ENCODE peak calls at places on chromosomes 16 and 17, in six cellular contexts. One of them, this sample, is unnamed.

GRCh38 chr16:75621170-75621477 is 2.0 kb downstream of the ADAT1 start:
- DNase-seq in endothelial cell of umbilical vein: peak; percentile 58
- DNase-seq in sigmoid colon: no peak
- DNase-seq in K562: peak; percentile 78
- DNase-seq in prostate gland: no peak
- DNase-seq in breast epithelium: no peak
- DNase-seq in this sample: no peak

GRCh38 chr16:55263271-55264250 is 60.4 kb upstream of the IRX6 start:
- DNase-seq in endothelial cell of umbilical vein: no peak
- DNase-seq in sigmoid colon: no peak
- DNase-seq in K562: no peak
- DNase-seq in prostate gland: no peak
- DNase-seq in breast epithelium: no peak
- DNase-seq in this sample: no peak

GRCh38 chr16:27803775-27804549 is 254.0 kb downstream of the KATNIP start:
- DNase-seq in endothelial cell of umbilical vein: no peak
- DNase-seq in sigmoid colon: no peak
- DNase-seq in K562: no peak
- DNase-seq in prostate gland: no peak
- DNase-seq in breast epithelium: no peak
- DNase-seq in this sample: no peak

GRCh38 chr16:56259425-56259779 is 68.1 kb downstream of the GNAO1 start:
- DNase-seq in endothelial cell of umbilical vein: no peak
- DNase-seq in sigmoid colon: no peak
- DNase-seq in K562: no peak
- DNase-seq in prostate gland: no peak
- DNase-seq in breast epithelium: no peak
- DNase-seq in this sample: no peak

GRCh38 chr17:35537569-35538209 is at the start of gene SLFN12L:
- DNase-seq in endothelial cell of umbilical vein: peak; percentile 23
- DNase-seq in sigmoid colon: no peak
- DNase-seq in K562: peak; percentile 26
- DNase-seq in prostate gland: no peak
- DNase-seq in breast epithelium: no peak
- DNase-seq in this sample: no peak

GRCh38 chr17:78351449-78352006 is 8.3 kb downstream of the SOCS3 start:
- DNase-seq in endothelial cell of umbilical vein: no peak
- DNase-seq in sigmoid colon: peak; percentile 100
- DNase-seq in K562: no peak
- DNase-seq in prostate gland: peak; percentile 91
- DNase-seq in breast epithelium: peak; percentile 90
- DNase-seq in this sample: peak; percentile 89

GRCh38 chr16:2288701-2289100 is 20.8 kb upstream of the RNPS1 start:
- DNase-seq in endothelial cell of umbilical vein: no peak
- DNase-seq in sigmoid colon: no peak
- DNase-seq in K562: no peak
- DNase-seq in prostate gland: no peak
- DNase-seq in breast epithelium: no peak
- DNase-seq in this sample: no peak

GRCh38 chr16:85334718-85335583 is 222.7 kb upstream of the CIBAR2 start:
- DNase-seq in endothelial cell of umbilical vein: peak; percentile 49
- DNase-seq in sigmoid colon: no peak
- DNase-seq in K562: peak; percentile 88
- DNase-seq in prostate gland: peak; percentile 26
- DNase-seq in breast epithelium: no peak
- DNase-seq in this sample: peak; percentile 88

GRCh38 chr17:56887105-56887504 is 26.7 kb downstream of the TRIM25 start:
- DNase-seq in endothelial cell of umbilical vein: no peak
- DNase-seq in sigmoid colon: no peak
- DNase-seq in K562: no peak
- DNase-seq in prostate gland: no peak
- DNase-seq in breast epithelium: no peak
- DNase-seq in this sample: no peak

DNA sequence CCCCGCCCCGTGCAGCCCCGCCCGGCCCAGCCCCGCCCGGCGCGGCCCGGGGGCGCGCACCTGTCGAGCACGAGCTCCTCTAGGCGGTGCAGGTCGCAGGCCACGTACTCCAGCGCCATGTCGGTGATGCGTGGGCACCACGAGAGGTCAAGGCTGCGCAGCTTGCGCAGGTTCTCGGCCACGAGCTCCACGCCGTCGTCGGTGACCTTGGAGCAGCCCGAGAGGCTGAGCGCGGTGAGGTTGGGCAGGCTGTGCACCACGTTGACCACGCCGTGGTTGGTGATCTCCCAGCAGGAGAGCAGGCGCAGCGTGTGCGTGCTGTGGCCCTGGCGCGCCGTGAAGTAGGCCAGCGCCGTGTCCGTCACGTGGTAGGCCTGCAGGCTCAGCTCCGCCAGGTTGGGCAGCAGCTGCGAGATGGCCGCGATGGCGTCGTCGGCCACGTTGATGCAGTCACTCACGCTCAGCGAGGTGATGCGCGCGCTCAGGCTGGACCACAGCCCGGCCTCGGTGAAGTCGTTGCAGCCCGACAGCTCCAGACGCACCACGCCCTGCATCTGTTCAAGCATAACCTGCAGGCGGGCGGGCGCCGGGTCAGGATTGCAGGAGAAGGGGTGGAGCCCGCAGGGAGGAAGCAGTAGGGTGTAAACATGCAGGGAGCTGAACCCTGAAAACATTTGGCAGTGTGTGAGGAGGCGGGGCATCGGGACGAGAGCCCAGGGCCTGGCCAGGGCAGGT is 5.3 kb upstream of the WDR24 start:
- DNase-seq in endothelial cell of umbilical vein: no peak
- DNase-seq in sigmoid colon: no peak
- DNase-seq in K562: peak; percentile 88
- DNase-seq in prostate gland: no peak
- DNase-seq in breast epithelium: peak; percentile 49
- DNase-seq in this sample: peak; percentile 91
- H3K4me3 ChIP-seq in endothelial cell of umbilical vein: no peak overlapping the region
- H3K4me3 ChIP-seq in sigmoid colon: no peak overlapping the region
- H3K4me3 ChIP-seq in K562: peak overlapping the region; percentile 41
- H3K4me3 ChIP-seq in prostate gland: no peak overlapping the region
- H3K4me3 ChIP-seq in breast epithelium: peak overlapping the region; percentile 68
- H3K4me3 ChIP-seq in this sample: no peak overlapping the region

DNA sequence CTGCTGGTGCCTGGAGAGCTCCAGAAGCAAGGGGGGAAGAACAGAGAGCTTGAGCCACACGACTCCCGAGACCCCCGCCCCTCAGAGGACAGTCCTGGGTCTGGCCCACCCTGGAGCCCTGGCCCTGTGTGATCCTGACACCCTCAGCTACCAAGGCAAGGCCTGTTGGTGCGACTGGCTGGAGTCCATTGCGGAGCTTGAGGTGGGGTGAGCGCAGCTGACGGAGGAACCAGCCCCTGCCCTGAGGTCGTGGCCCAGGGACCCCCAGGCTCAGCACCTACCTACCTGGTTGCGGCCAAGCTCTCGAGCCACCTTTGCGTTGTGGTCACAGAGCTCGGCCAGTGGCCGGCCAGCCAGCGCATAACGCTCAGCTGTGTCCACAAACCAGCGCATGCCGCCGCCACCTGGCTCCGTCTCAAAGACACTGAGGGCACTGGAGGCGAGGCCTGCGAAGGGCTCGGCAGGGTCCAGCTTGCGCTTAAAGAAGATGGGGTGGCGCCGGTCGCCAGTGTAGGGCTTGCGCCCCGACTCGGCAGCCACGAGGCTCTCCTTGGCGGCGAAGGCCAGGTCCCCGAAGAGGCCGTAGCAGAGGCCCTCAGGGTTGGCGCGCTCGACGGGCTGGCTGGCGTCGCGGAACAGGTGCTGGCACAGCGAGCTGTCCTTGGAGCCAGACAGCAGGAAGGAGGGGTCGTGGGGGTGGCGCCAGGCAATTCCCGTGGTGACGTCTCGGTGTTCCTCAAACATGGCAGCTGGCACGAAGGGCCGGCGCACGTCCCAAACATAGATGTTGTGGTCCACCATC is 2.5 kb upstream of the JMJD8 start:
- DNase-seq in endothelial cell of umbilical vein: no peak
- DNase-seq in sigmoid colon: no peak
- DNase-seq in K562: no peak
- DNase-seq in prostate gland: no peak
- DNase-seq in breast epithelium: no peak
- DNase-seq in this sample: no peak
- TF ChIP-seq POLR2A in endothelial cell of umbilical vein: no peak
- TF ChIP-seq POLR2A in sigmoid colon: no peak
- TF ChIP-seq POLR2A in K562: no peak
- TF ChIP-seq POLR2A in prostate gland: no peak
- TF ChIP-seq POLR2A in breast epithelium: no peak
- TF ChIP-seq POLR2A in this sample: no peak

GRCh38 chr16:354971-355441 is 2.5 kb upstream of the AXIN1 start:
- DNase-seq in endothelial cell of umbilical vein: no peak
- DNase-seq in sigmoid colon: no peak
- DNase-seq in K562: no peak
- DNase-seq in prostate gland: no peak
- DNase-seq in breast epithelium: no peak
- DNase-seq in this sample: no peak

GRCh38 chr16:354286-354881 is 1.9 kb upstream of the AXIN1 start:
- DNase-seq in endothelial cell of umbilical vein: no peak
- DNase-seq in sigmoid colon: peak; percentile 68
- DNase-seq in K562: no peak
- DNase-seq in prostate gland: peak; percentile 54
- DNase-seq in breast epithelium: no peak
- DNase-seq in this sample: no peak

GRCh38 chr16:353404-354285 is 1.1 kb upstream of the AXIN1 start:
- DNase-seq in endothelial cell of umbilical vein: no peak
- DNase-seq in sigmoid colon: peak; percentile 71
- DNase-seq in K562: no peak
- DNase-seq in prostate gland: no peak
- DNase-seq in breast epithelium: peak; percentile 35
- DNase-seq in this sample: no peak

GRCh38 chr16:351804-352520 is 561 bp downstream of the AXIN1 start:
- DNase-seq in endothelial cell of umbilical vein: no peak
- DNase-seq in sigmoid colon: no peak
- DNase-seq in K562: no peak
- DNase-seq in prostate gland: no peak
- DNase-seq in breast epithelium: no peak
- DNase-seq in this sample: peak; percentile 46

DNA sequence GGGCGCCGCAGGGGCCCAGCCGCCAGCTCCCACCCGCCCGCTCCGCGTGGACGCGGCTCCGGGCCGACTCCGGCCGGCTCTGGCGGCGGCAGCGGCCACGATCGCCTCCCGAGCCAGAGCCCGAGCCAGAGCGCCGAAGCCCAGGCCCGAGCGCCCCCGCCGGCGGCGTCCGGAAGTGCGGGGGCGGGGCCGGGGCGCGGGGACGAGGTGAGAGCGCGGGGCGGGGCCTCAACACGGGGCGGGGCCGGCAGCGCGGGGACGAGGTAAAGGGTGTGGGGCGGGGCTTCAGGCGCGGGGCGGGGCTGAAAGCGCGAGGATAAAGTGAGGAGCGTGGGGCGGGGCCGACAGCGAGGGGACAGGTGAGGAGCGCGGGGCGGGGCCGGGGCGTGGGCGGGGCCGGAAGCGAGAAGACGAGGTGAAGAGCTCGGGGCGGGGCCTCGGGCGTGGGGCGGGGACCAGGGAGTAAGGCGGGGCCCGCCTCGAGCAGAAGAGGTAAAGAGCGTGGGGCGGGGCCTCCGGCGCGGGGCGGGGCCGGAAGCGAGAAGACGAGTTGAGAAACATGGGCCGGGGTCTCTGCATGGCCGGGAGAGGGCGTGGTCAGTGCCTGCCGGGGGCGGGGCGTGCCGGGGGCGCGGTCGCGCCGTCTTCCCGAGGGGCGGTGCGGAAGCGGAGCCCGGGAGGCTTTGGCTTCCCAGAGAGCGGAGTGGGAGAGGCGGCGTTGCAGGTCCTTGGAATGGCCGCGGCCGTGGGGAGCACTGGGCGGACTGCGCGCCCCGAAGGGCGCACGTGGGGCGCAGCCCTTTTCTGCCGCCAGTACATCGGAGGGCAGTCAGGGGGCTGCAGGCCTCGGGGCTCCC is at the start of gene AXIN1:
- DNase-seq in endothelial cell of umbilical vein: peak; percentile 85
- DNase-seq in sigmoid colon: peak; percentile 100
- DNase-seq in K562: peak; percentile 96
- DNase-seq in prostate gland: peak; percentile 100
- DNase-seq in breast epithelium: peak; percentile 100
- DNase-seq in this sample: peak; percentile 100
- TF ChIP-seq POLR2AphosphoS5 in endothelial cell of umbilical vein: peak; percentile 62
- TF ChIP-seq POLR2AphosphoS5 in sigmoid colon: peak; percentile 70
- TF ChIP-seq POLR2AphosphoS5 in K562: peak; percentile 62
- TF ChIP-seq POLR2AphosphoS5 in prostate gland: peak; percentile 86
- TF ChIP-seq POLR2AphosphoS5 in breast epithelium: no peak
- TF ChIP-seq POLR2AphosphoS5 in this sample: peak; percentile 60

DNA sequence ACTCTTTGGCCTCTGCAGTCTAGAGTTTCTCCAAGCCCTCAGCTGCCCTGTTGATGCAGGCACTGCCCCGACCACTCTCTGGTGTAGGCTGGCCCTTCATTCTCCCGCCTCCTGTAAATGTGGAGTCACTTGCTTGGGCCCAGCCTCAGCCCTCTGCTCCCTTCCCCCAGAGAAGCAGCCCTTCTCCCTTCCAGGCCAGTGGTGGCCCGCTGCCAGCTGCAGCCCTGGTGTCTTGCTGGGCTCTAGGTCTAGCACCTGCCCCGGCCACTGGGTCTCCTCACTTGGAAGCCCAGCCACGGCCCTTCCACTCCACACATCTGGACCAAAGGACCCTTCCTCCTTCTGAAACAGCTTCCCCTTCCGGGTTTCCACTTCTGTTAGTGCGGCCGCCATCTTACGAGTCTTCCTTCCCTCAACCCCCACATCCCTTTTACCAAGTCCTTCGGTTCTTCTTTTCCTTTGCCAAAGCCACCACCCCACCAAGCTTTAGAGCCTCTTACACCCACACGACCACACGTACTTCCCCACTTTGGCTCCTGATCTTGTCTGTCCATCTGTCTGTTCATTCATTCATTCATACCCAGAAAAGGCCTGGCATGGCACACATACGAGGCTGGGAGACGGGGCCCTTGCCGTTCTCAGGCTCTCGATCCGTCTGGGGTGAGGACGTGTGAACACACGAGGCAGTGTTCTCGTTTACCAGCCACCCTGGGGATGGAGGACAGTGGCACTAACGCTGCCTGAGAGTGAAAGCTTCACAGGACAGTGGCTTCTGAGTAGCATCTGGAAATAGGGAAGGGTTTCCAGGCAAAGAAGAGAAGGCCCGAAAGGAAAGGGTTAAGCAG is 68.0 kb downstream of the ABR start:
- DNase-seq in endothelial cell of umbilical vein: no peak
- DNase-seq in sigmoid colon: no peak
- DNase-seq in K562: no peak
- DNase-seq in prostate gland: no peak
- DNase-seq in breast epithelium: no peak
- DNase-seq in this sample: peak; percentile 55
- H3K4me3 ChIP-seq in endothelial cell of umbilical vein: no peak overlapping the region
- H3K4me3 ChIP-seq in sigmoid colon: no peak overlapping the region
- H3K4me3 ChIP-seq in K562: no peak overlapping the region
- H3K4me3 ChIP-seq in prostate gland: no peak overlapping the region
- H3K4me3 ChIP-seq in breast epithelium: no peak overlapping the region
- H3K4me3 ChIP-seq in this sample: peak overlapping the region; percentile 0